ENCODE peak calls at places on chromosomes 6 and 20, in nine cellular contexts. S is fibroblast of the aortic adventitia, K is colonic mucosa, N is fibroblast of lung, C is OCI-LY7, G is mesothelial cell of epicardium, O is cardiac fibroblast, B is HCT116, Z is AG09319. Y is an unnamed sample.

GRCh38 chr6:166520905-166521834 is 65.3 kb downstream of the RAMACL start:
- DNase-seq in S (no peak), K (no peak), N (peak; percentile 56), C (no peak), G (no peak), O (no peak), B (no peak), Z (no peak), Y (no peak)

GRCh38 chr6:11711644-11711993 is 67.0 kb downstream of the ADTRP start:
- DNase-seq in S (peak; percentile 34), K (no peak), N (peak; percentile 19), C (no peak), G (no peak), O (no peak), B (no peak), Z (no peak), Y (no peak)

GRCh38 chr20:45994761-45995160 is 13.9 kb upstream of the MMP9 start:
- DNase-seq in S (no peak), K (no peak), N (no peak), C (no peak), G (no peak), O (no peak), B (no peak), Z (no peak), Y (no peak)

GRCh38 chr6:134352786-134353480 is 35.0 kb upstream of the SGK1 start:
- DNase-seq in S (peak; percentile 88), K (no peak), N (peak; percentile 93), C (no peak), G (no peak), O (peak; percentile 69), B (no peak), Z (no peak), Y (no peak)

GRCh38 chr20:19699132-19699971 is 58.7 kb upstream of the RIN2 start:
- DNase-seq in S (peak; percentile 67), K (no peak), N (peak; percentile 88), C (no peak), G (no peak), O (peak; percentile 83), B (peak; percentile 10), Z (no peak), Y (peak; percentile 24)

GRCh38 chr6:19831358-19831757 is 5.8 kb upstream of the ID4 start:
- DNase-seq in S (no peak), K (no peak), N (no peak), C (no peak), G (no peak), O (no peak), B (no peak), Z (no peak), Y (no peak)

GRCh38 chr20:20083796-20084195 is 31.5 kb downstream of the CFAP61 start:
- DNase-seq in S (peak; percentile 58), K (no peak), N (peak; percentile 20), C (peak; percentile 48), G (no peak), O (peak; percentile 38), B (peak; percentile 19), Z (peak; percentile 3), Y (no peak)

GRCh38 chr6:118249680-118250079 is 298.4 kb upstream of the PLN start:
- DNase-seq in S (no peak), K (no peak), N (no peak), C (peak; percentile 46), G (no peak), O (no peak), B (no peak), Z (no peak), Y (no peak)

GRCh38 chr20:44910690-44911262 is 916 bp downstream of the PABPC1L start:
- DNase-seq in S (no peak), K (no peak), N (no peak), C (peak; percentile 36), G (no peak), O (no peak), B (no peak), Z (no peak), Y (no peak)

GRCh38 chr20:16397053-16397452 is 176.2 kb downstream of the KIF16B start:
- DNase-seq in S (peak; percentile 88), K (no peak), N (peak; percentile 27), C (no peak), G (no peak), O (peak; percentile 85), B (no peak), Z (peak; percentile 14), Y (no peak)

GRCh38 chr20:4483961-4484360 is 237.7 kb upstream of the PRND start:
- DNase-seq in S (no peak), K (no peak), N (no peak), C (no peak), G (no peak), O (no peak), B (no peak), Z (no peak), Y (no peak)

GRCh38 chr20:4476903-4477302 is 244.8 kb upstream of the PRND start:
- DNase-seq in S (no peak), K (no peak), N (peak; percentile 47), C (no peak), G (no peak), O (no peak), B (no peak), Z (no peak), Y (no peak)

GRCh38 chr20:4483481-4483880 is 238.2 kb upstream of the PRND start:
- DNase-seq in S (peak; percentile 42), K (no peak), N (peak; percentile 46), C (no peak), G (no peak), O (peak; percentile 49), B (no peak), Z (no peak), Y (no peak)

GRCh38 chr20:4482378-4482777 is 239.3 kb upstream of the PRND start:
- DNase-seq in S (no peak), K (no peak), N (no peak), C (no peak), G (no peak), O (no peak), B (no peak), Z (no peak), Y (no peak)

DNA sequence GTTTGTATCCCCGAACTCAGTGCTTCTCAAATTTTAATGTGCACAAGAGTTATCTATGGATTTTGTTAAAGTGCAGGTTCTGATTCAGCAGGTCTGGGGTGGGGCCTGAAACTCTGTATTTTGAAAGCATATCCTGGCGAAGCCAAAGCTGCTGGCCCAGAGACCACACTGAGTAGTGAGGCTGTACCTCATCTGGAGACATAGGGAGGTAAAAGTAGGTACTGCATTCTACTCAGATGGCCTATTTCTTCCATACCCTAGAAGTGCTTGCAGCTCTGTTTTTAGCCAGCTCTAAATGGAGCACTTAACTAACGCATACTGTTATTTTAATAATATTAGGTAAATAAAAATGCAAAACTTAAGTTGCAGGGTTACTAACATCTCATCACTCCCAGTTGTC is 241.6 kb upstream of the PRND start:
- DNase-seq in S (no peak), K (no peak), N (no peak), C (no peak), G (no peak), O (no peak), B (no peak), Z (no peak), Y (no peak)
- TF ChIP-seq CTCF in S (no peak), K (no peak), N (no peak), C (no peak), G (no peak), O (no peak), B (no peak), Z (no peak), Y (no peak)

GRCh38 chr6:28393912-28394662 is 5.5 kb downstream of the ZSCAN12 start:
- DNase-seq in S (peak; percentile 26), K (no peak), N (no peak), C (no peak), G (no peak), O (peak; percentile 33), B (no peak), Z (no peak), Y (no peak)
- TF ChIP-seq CTCF in S (peak; percentile 40), K (no peak), N (peak; percentile 14), C (peak; percentile 72), G (no peak), O (peak; percentile 37), B (peak; percentile 36), Z (peak; percentile 15), Y (peak; percentile 41)

DNA sequence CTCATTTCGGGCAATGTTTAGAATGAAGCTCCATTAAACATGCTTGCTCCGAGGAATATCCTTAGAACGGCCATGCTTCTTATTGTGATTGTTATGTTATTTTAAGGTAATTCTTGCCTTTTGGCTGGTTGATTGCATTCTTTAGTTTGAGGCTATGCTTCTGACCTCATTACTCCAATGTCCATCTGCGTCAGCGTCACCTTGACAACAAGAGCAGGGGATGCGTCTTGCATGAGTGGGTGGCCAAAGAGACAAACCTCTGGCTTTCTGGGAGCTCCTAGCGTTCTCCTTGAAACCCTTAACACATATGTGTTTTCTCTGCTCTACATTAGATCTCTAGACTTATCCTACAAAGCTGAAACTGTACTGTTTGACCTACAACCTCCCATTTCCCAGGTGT is 184.3 kb downstream of the THBS2 start:
- DNase-seq in S (no peak), K (no peak), N (peak; percentile 84), C (no peak), G (no peak), O (no peak), B (no peak), Z (no peak), Y (no peak)
- TF ChIP-seq CTCF in S (no peak), K (no peak), N (no peak), C (no peak), G (no peak), O (no peak), B (no peak), Z (no peak), Y (no peak)

DNA sequence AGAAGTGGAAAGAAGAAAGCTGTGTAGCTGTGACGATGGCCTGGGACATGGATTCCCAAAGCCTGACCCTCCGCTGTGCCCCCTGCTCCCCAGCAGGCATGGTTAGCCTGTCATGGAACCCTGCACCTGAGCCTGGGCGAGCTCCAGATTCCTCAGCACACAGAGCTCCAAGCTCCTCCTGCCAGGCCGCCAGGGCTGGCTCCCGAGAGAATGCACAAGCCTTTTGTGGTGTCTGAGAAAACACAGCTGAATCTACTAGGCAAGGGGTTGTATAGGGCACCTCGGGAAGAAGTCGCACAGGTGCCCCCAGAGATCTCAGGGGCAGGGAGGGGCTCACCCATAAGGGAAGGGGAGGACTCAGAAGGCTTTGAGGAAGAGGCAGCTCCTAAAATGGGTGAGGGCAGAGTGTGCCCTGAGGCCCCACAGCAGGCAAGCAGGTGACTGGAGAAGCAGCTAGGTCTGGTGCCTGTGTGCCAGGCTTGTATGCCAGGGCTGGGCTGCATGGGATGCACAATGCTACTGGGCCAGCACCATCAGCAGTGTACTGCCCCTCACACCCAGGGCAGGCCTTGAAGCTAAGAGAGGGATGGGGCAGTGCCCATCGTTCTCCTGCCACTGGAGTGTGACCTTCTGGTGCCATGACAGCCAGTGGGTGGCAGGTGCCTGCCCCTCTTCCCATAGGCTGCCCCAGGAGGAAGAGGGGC is 64.3 kb upstream of the CD93 start:
- DNase-seq in S (no peak), K (peak; percentile 16), N (no peak), C (no peak), G (no peak), O (no peak), B (no peak), Z (no peak), Y (no peak)
- TF ChIP-seq CTCF in S (no peak), K (no peak), N (no peak), C (no peak), G (no peak), O (no peak), B (no peak), Z (no peak), Y (no peak)